ENCODE peak calls at places on chromosomes 2 and 18, in four cellular contexts. C is psoas muscle, D is AG04450, V is A549. P is an unnamed sample.

GRCh38 chr2:216934151-216934550 is 74.3 kb upstream of the TNP1 start:
- DNase-seq in C (no peak), D (no peak), V (no peak), P (no peak)

GRCh38 chr2:118145806-118146205 is 57.5 kb downstream of the INSIG2 start:
- DNase-seq in C (no peak), D (no peak), V (no peak), P (no peak)

GRCh38 chr2:157492189-157492773 is 48.4 kb upstream of the CYTIP start:
- DNase-seq in C (peak; percentile 44), D (peak; percentile 34), V (peak; percentile 50), P (no peak)

GRCh38 chr18:69580107-69580506 is 179.4 kb downstream of the DOK6 start:
- DNase-seq in C (no peak), D (no peak), V (no peak), P (no peak)

GRCh38 chr2:84865181-84865783 is 15.6 kb downstream of the TRABD2A start:
- DNase-seq in C (no peak), D (no peak), V (peak; percentile 40), P (no peak)

GRCh38 chr2:190352668-190353536 is 9.5 kb downstream of the INPP1 start:
- DNase-seq in C (no peak), D (no peak), V (no peak), P (no peak)

GRCh38 chr2:121197369-121198091 is 87.5 kb downstream of the TFCP2L1 start:
- DNase-seq in C (peak; percentile 82), D (no peak), V (no peak), P (peak; percentile 74)

GRCh38 chr2:223877771-223878410 is 40.5 kb upstream of the AP1S3 start:
- DNase-seq in C (no peak), D (no peak), V (no peak), P (no peak)

GRCh38 chr2:51717318-51717717 is 685.4 kb upstream of the NRXN1 start:
- DNase-seq in C (no peak), D (peak; percentile 83), V (no peak), P (no peak)

GRCh38 chr2:242060212-242060835 is 190.8 kb downstream of the RTP5 start:
- DNase-seq in C (no peak), D (peak; percentile 21), V (no peak), P (no peak)

GRCh38 chr2:161418715-161419337 is 2.7 kb downstream of the TBR1 start:
- DNase-seq in C (no peak), D (no peak), V (no peak), P (no peak)

GRCh38 chr2:159032580-159032979 is 64.1 kb downstream of the TANC1 start:
- DNase-seq in C (no peak), D (no peak), V (no peak), P (no peak)

GRCh38 chr2:159032156-159032555 is 63.7 kb downstream of the TANC1 start:
- DNase-seq in C (no peak), D (no peak), V (no peak), P (no peak)

GRCh38 chr2:159030674-159031380 is 62.4 kb downstream of the TANC1 start:
- DNase-seq in C (peak; percentile 23), D (no peak), V (peak; percentile 21), P (no peak)

GRCh38 chr2:159034728-159035127 is 66.3 kb downstream of the TANC1 start:
- DNase-seq in C (no peak), D (no peak), V (no peak), P (no peak)

GRCh38 chr2:159035790-159036411 is 67.5 kb downstream of the TANC1 start:
- DNase-seq in C (no peak), D (no peak), V (peak; percentile 10), P (no peak)
- TF ChIP-seq CTCF in C (peak; percentile 17), D (peak; percentile 28), V (peak; percentile 26), P (no peak)

GRCh38 chr18:35244671-35245070 is 3.8 kb downstream of the ZNF397 start:
- DNase-seq in C (no peak), D (no peak), V (no peak), P (no peak)
- H3K9me3 ChIP-seq in C (no peaks in the 10 kb centered on the region), D (peaks cover 33% of the 10 kb centered on the region), V (peaks cover 80% of the 10 kb centered on the region), P (no peaks in the 10 kb centered on the region)

GRCh38 chr2:170005702-170006101 is 172.2 kb upstream of the MYO3B start:
- DNase-seq in C (no peak), D (no peak), V (no peak), P (no peak)
- TF ChIP-seq CTCF in C (no peak), D (no peak), V (no peak), P (no peak)

GRCh38 chr2:240069846-240070245 is 16.5 kb upstream of the OR6B3 start:
- DNase-seq in C (no peak), D (no peak), V (no peak), P (no peak)

GRCh38 chr2:240078631-240079030 is 25.3 kb upstream of the OR6B3 start:
- DNase-seq in C (no peak), D (no peak), V (no peak), P (no peak)

GRCh38 chr2:240077442-240077841 is 24.1 kb upstream of the OR6B3 start:
- DNase-seq in C (no peak), D (no peak), V (no peak), P (no peak)

GRCh38 chr2:240070907-240071306 is 17.6 kb upstream of the OR6B3 start:
- DNase-seq in C (no peak), D (no peak), V (no peak), P (no peak)

GRCh38 chr2:240074545-240074944 is 21.2 kb upstream of the OR6B3 start:
- DNase-seq in C (no peak), D (no peak), V (no peak), P (no peak)
- H3K9me3 ChIP-seq in C (peaks cover 16% of the 10 kb centered on the region), D (no peaks in the 10 kb centered on the region), V (peaks cover 29% of the 10 kb centered on the region), P (peaks cover 16% of the 10 kb centered on the region)

P was measured in thoracic aorta.